ENCODE peak calls at places on chromosomes 1 and 21, in six cellular contexts. A, U, W, P, G and F are unnamed samples.

GRCh38 chr1:237205400-237206064 is 163.5 kb downstream of the RYR2 start:
- DNase-seq in A (peak; percentile 19), U (no peak), W (no peak), P (no peak), G (peak; percentile 17), F (no peak)

GRCh38 chr1:224054012-224054411 is 59.9 kb upstream of the FBXO28 start:
- DNase-seq in A (no peak), U (no peak), W (no peak), P (no peak), G (no peak), F (no peak)

GRCh38 chr1:172826096-172826741 is 167.3 kb downstream of the FASLG start:
- DNase-seq in A (peak; percentile 74), U (peak; percentile 36), W (no peak), P (no peak), G (no peak), F (peak; percentile 28)

GRCh38 chr21:46500224-46500861 is 41.7 kb downstream of the DIP2A start:
- DNase-seq in A (peak; percentile 13), U (no peak), W (no peak), P (no peak), G (no peak), F (no peak)

GRCh38 chr1:47569681-47570470 is 132.0 kb downstream of the FOXD2 start:
- DNase-seq in A (peak; percentile 88), U (no peak), W (no peak), P (no peak), G (peak; percentile 42), F (no peak)

GRCh38 chr1:204945565-204945977 is 74.9 kb downstream of the NFASC start:
- DNase-seq in A (peak; percentile 26), U (no peak), W (no peak), P (no peak), G (no peak), F (no peak)

GRCh38 chr1:187617776-187618175 is 789.0 kb downstream of the PLA2G4A start:
- DNase-seq in A (no peak), U (no peak), W (no peak), P (no peak), G (no peak), F (peak; percentile 60)

GRCh38 chr1:6384962-6385672 is 8.4 kb downstream of the ACOT7 start:
- DNase-seq in A (no peak), U (no peak), W (peak; percentile 77), P (no peak), G (peak; percentile 94), F (no peak)

GRCh38 chr1:81834268-81834667 is 33.5 kb downstream of the ADGRL2 start:
- DNase-seq in A (no peak), U (no peak), W (no peak), P (no peak), G (no peak), F (no peak)